ENCODE peak calls at places on chromosome 13, in eight cellular contexts. V, F, O, B, S, H, Z and K are unnamed samples.

GRCh38 chr13:112143753-112144615 is 77.0 kb downstream of the SOX1 start:
- DNase-seq in F (no peak), Z (no peak), O (no peak), V (no peak), S (no peak), B (no peak), H (no peak), K (no peak)

GRCh38 chr13:49296659-49297058 is 48.9 kb downstream of the CDADC1 start:
- DNase-seq in O (no peak), B (no peak), F (no peak), V (no peak), H (no peak), Z (no peak), S (no peak), K (no peak)

GRCh38 chr13:71866173-71867091 is 572 bp downstream of the DACH1 start:
- DNase-seq in O (peak; percentile 71), Z (peak; percentile 54), V (no peak), S (no peak), H (peak; percentile 42), F (peak; percentile 69), B (no peak), K (no peak)

GRCh38 chr13:38866649-38867048 is 124.0 kb downstream of the STOML3 start:
- DNase-seq in V (no peak), S (no peak), B (no peak), Z (no peak), H (no peak), O (no peak), F (no peak), K (no peak)

GRCh38 chr13:105552078-105552477 is 983.4 kb downstream of the EFNB2 start:
- DNase-seq in V (no peak), F (peak; percentile 17), B (no peak), S (no peak), H (no peak), Z (no peak), O (no peak), K (no peak)

GRCh38 chr13:110233682-110234280 is 73.2 kb downstream of the COL4A1 start:
- DNase-seq in Z (no peak), H (no peak), F (no peak), O (no peak), V (no peak), B (no peak), S (peak; percentile 75), K (no peak)

GRCh38 chr13:45851171-45851889 is at the start of gene SIAH3:
- DNase-seq in O (peak; percentile 34), V (no peak), F (no peak), Z (peak; percentile 12), B (no peak), S (no peak), H (no peak), K (no peak)

GRCh38 chr13:91946498-91947070 is 548.2 kb downstream of the GPC5 start:
- DNase-seq in F (no peak), H (no peak), S (no peak), V (no peak), O (peak; percentile 63), B (no peak), Z (peak; percentile 6), K (no peak)

GRCh38 chr13:113855931-113856715 is 7.8 kb downstream of the GAS6 start:
- DNase-seq in B (no peak), S (no peak), Z (no peak), H (no peak), F (no peak), V (no peak), O (no peak), K (no peak)

GRCh38 chr13:24002206-24002815 is 105.0 kb upstream of the C1QTNF9B start:
- DNase-seq in Z (no peak), S (no peak), B (no peak), F (no peak), V (no peak), H (no peak), O (no peak), K (no peak)

GRCh38 chr13:113851826-113852535 is 11.9 kb downstream of the GAS6 start:
- DNase-seq in V (no peak), Z (no peak), B (no peak), O (no peak), S (no peak), H (no peak), F (no peak), K (no peak)

GRCh38 chr13:98523455-98524102 is 53.3 kb downstream of the STK24 start:
- DNase-seq in F (no peak), B (no peak), Z (no peak), S (no peak), V (no peak), H (no peak), O (no peak), K (no peak)

GRCh38 chr13:48727252-48728011 is 73.7 kb downstream of the CYSLTR2 start:
- DNase-seq in Z (no peak), F (no peak), B (no peak), S (no peak), V (no peak), H (no peak), O (no peak), K (no peak)

GRCh38 chr13:50037788-50038187 is 22.5 kb downstream of the KCNRG start:
- DNase-seq in H (no peak), V (no peak), O (no peak), Z (no peak), F (no peak), B (no peak), S (no peak), K (no peak)

DNA sequence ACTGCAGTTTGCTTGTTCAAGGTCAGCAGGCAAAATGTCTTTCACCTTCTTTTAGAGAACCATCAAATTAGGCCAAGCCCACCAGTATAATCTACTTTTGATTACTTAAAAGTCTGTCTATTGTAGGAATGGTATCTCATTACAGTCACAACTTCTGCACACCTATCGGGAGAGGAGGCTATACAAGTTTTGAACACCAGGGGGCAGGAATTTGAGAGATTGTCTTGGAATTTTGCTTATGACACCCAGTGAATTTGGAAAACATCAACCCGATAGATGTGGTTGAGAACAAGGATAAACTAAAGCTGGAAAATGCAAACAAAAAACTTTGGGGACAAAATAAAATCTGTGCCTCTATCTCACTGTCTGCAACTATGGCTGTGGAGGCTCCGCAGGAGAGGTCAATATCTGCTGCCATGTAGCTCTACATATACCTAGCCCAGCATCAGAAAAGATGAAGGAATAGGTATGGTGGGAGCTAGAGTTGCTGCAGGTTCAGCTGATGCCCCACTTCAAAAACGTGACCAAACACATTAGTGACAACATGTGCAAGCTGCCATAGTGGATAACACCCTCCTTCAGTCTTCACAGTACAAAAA is 1299.2 kb upstream of the SPRY2 start:
- DNase-seq in H (no peak), S (no peak), O (peak; percentile 7), Z (peak; percentile 24), B (no peak), F (peak; percentile 16), V (no peak), K (no peak)
- TF ChIP-seq CTCF in H (peak; percentile 43), S (no peak), O (peak; percentile 65), Z (peak; percentile 19), B (no peak), F (peak; percentile 10), V (peak; percentile 24), K (no peak)

DNA sequence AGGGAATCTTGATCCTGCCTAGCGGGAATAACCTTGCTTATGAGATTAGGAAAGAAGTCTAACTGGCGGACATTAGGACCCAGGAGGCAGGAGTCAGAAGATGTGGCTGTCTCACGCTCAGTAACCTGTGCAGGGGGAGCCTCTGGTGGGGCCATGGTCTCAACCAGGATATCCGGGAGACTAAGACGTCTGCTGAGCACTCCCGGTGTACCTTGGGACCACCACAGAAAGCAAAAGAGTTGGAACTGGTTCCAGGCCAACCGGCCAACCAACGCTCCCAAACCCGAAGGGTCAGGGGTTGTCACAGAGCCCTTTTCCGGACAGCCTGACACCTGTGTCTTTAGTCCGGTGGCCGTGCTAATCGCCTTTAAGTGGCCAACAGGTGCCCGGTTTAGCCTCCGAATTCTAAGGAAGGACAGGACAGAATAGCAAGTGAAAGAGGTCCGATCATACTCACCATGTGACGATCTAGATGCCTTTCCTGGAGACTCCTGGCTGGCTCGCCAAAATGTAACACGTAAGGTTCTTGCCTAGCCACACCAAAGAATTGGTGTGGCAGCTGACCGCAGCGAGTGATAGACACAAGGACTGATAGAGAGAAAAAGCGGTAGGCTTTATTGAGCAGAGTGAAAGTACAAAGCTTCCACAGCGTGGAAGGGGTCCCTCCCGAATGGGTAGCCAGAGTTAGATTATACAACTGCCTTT is 103.9 kb upstream of the DIAPH3 start:
- DNase-seq in O (peak; percentile 40), H (no peak), V (no peak), F (no peak), Z (peak; percentile 78), B (no peak), S (peak; percentile 1), K (no peak)
- TF ChIP-seq CTCF in O (peak; percentile 5), H (no peak), V (no peak), F (no peak), Z (no peak), B (no peak), S (no peak), K (no peak)

GRCh38 chr13:28819046-28819747 is 942 bp upstream of the MTUS2 start:
- DNase-seq in F (no peak), Z (peak; percentile 16), B (no peak), V (no peak), O (peak; percentile 68), S (peak; percentile 24), H (no peak), K (no peak)

GRCh38 chr13:28822161-28822560 is 2.0 kb downstream of the MTUS2 start:
- DNase-seq in H (no peak), Z (no peak), S (no peak), F (no peak), O (no peak), B (no peak), V (no peak), K (no peak)

GRCh38 chr13:28817204-28817603 is 2.9 kb upstream of the MTUS2 start:
- DNase-seq in O (peak; percentile 35), F (no peak), S (no peak), V (no peak), B (no peak), Z (no peak), H (no peak), K (no peak)

GRCh38 chr13:28820099-28821051 is at the start of gene MTUS2:
- DNase-seq in S (no peak), V (no peak), H (peak; percentile 24), F (no peak), B (no peak), Z (peak; percentile 22), O (peak; percentile 36), K (no peak)

GRCh38 chr13:28819748-28820098 is 416 bp upstream of the MTUS2 start:
- DNase-seq in O (peak; percentile 94), H (peak; percentile 81), S (peak; percentile 16), V (no peak), B (no peak), F (peak; percentile 37), Z (peak; percentile 74), K (no peak)
- TF ChIP-seq CTCF in O (peak; percentile 44), H (peak; percentile 60), S (no peak), V (peak; percentile 44), B (no peak), F (no peak), Z (peak; percentile 41), K (peak; percentile 8)

DNA sequence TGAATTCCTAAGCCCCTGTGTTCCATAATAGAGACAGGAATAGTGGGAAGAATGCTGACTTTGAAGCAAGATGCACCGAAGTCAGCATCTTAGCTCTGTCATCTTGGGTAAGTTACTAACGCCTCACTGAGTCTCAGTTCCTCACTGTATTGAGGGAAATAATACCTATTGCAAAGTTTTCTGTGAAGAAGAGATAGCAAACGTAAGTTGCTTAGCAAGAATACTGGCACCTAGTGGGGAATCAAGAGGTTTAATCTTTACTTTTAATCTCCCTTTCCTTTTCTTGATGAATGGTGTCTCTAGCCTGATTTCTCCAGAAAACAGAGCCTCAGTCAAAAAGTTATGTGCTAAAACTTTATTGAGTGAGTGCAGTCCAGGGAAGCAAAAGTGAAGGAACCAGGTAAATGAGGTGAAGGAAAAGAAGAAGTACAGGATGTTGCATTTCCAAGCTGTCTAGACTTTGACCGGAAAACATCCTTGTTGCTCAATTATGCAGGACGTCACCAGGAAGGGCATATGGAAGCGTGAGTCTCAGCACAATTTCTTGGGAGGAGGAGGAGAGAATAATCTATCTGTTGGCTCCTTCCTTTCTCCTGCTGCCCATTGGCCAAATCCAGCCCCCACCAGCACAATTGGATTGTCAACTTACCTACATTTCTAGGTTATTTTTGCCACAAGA is 210.0 kb downstream of the B3GLCT start:
- DNase-seq in S (peak; percentile 13), B (no peak), H (no peak), F (no peak), V (no peak), O (peak; percentile 26), Z (no peak), K (no peak)
- TF ChIP-seq CTCF in S (peak; percentile 44), B (peak; percentile 32), H (no peak), F (no peak), V (peak; percentile 8), O (peak; percentile 33), Z (no peak), K (peak; percentile 24)